ENCODE peak calls at places on chromosome 21, in six cellular contexts. A is central memory CD4-positive, alpha-beta T cell; Q is AG09309; W is stimulated activated CD4-positive, alpha-beta T cell treated with anti-CD3 and anti-CD28 coated beads, Interleukin-4, amount 100 ng/mL, for 1 hour; R is iPS-NIHi11; L is stimulated activated CD8-positive, alpha-beta memory T cell treated with anti-CD3 and anti-CD28 coated beads, Interleukin-4, amount 100 ng/mL, for 1 hour. Z is an unnamed sample.

GRCh38 chr21:38815060-38815405 is 9.3 kb downstream of the ETS2 start:
- DNase-seq in A (no peak), Q (no peak), W (no peak), R (no peak), L (no peak), Z (no peak)

GRCh38 chr21:28793043-28793442 is 199.6 kb downstream of the LTN1 start:
- DNase-seq in A (no peak), Q (peak), W (no peak), R (no peak), L (no peak), Z (no peak)

GRCh38 chr21:14956826-14957225 is 108.0 kb downstream of the NRIP1 start:
- DNase-seq in A (no peak), Q (no peak), W (no peak), R (no peak), L (no peak), Z (no peak)

GRCh38 chr21:34707876-34708325 is 39.1 kb downstream of the CLIC6 start:
- DNase-seq in A (peak), Q (no peak), W (peak), R (no peak), L (no peak), Z (peak)

GRCh38 chr21:42171091-42172053 is 47.6 kb upstream of the ABCG1 start:
- DNase-seq in A (no peak), Q (no peak), W (no peak), R (no peak), L (no peak), Z (no peak)

GRCh38 chr21:44872568-44873355 is 728 bp downstream of the PTTG1IP start:
- DNase-seq in A (peak), Q (no peak), W (no peak), R (peak), L (no peak), Z (peak)

GRCh38 chr21:42513985-42514882 is 582 bp downstream of the SLC37A1 start:
- DNase-seq in A (peak), Q (no peak), W (peak), R (peak), L (peak), Z (peak)

GRCh38 chr21:34836103-34836932 is 167.5 kb downstream of the CLIC6 start:
- DNase-seq in A (no peak), Q (peak), W (peak), R (no peak), L (no peak), Z (peak)

GRCh38 chr21:23131177-23131576 is 2133.0 kb downstream of the NCAM2 start:
- DNase-seq in A (no peak), Q (no peak), W (no peak), R (peak), L (no peak), Z (no peak)

Z was measured in activated CD4-positive, alpha-beta T cell treated with anti-CD3 and anti-CD28 coated beads, Interleukin-2, amount 50 U/mL, for 48 hours.